ENCODE peak calls at places on chromosomes 3 and 15, in ten cellular contexts. O is neural progenitor cell, U is H9, G is progenitor cell of endocrine pancreas, S is GM12865, B is activated B cell treated with CpG ODN at 0.5 μM for 24 hours, T is cardiac muscle cell, I is B cell, C is HFFc6, F is transverse colon. V is an unnamed sample.

GRCh38 chr15:40217166-40217785 is 21.6 kb upstream of the PAK6 start:
- DNase-seq in O (peak), U (no peak), G (peak), S (peak), B (no peak), T (peak), I (peak), C (peak), F (peak), V (no peak)

GRCh38 chr15:72339777-72340177 is 19.8 kb upstream of the CELF6 start:
- DNase-seq in O (no peak), U (no peak), G (no peak), S (no peak), B (no peak), T (peak), I (no peak), C (peak), F (no peak), V (no peak)

GRCh38 chr3:24288538-24289236 is 206.0 kb downstream of the THRB start:
- DNase-seq in O (no peak), U (no peak), G (no peak), S (no peak), B (no peak), T (peak), I (no peak), C (no peak), F (peak), V (no peak)

GRCh38 chr15:101127503-101128076 is 124.3 kb downstream of the CHSY1 start:
- DNase-seq in O (no peak), U (no peak), G (no peak), S (peak), B (peak), T (peak), I (no peak), C (peak), F (peak), V (no peak)

GRCh38 chr15:75051161-75051560 is 27.8 kb downstream of the PPCDC start:
- DNase-seq in O (no peak), U (no peak), G (no peak), S (no peak), B (no peak), T (no peak), I (no peak), C (no peak), F (no peak), V (no peak)

GRCh38 chr3:153029350-153029749 is 132.7 kb upstream of the RAP2B start:
- DNase-seq in O (no peak), U (no peak), G (no peak), S (no peak), B (no peak), T (peak), I (no peak), C (peak), F (no peak), V (no peak)

GRCh38 chr3:152382312-152383135 is 113.8 kb downstream of the MBNL1 start:
- DNase-seq in O (no peak), U (no peak), G (no peak), S (peak), B (no peak), T (peak), I (no peak), C (no peak), F (no peak), V (no peak)

GRCh38 chr3:146227486-146227885 is 23.4 kb downstream of the PLSCR4 start:
- DNase-seq in O (peak), U (no peak), G (no peak), S (no peak), B (no peak), T (peak), I (no peak), C (no peak), F (no peak), V (no peak)

GRCh38 chr3:112610121-112610520 is 30.8 kb downstream of the CCDC80 start:
- DNase-seq in O (no peak), U (no peak), G (no peak), S (no peak), B (no peak), T (peak), I (no peak), C (peak), F (no peak), V (no peak)

GRCh38 chr3:137165117-137165806 is 207.5 kb downstream of the IL20RB start:
- DNase-seq in O (no peak), U (no peak), G (no peak), S (no peak), B (no peak), T (no peak), I (no peak), C (peak), F (no peak), V (no peak)

GRCh38 chr15:56537881-56538280 is 72.9 kb upstream of the MNS1 start:
- DNase-seq in O (no peak), U (no peak), G (no peak), S (peak), B (no peak), T (peak), I (peak), C (no peak), F (peak), V (peak)

GRCh38 chr3:118932822-118933558 is 101.7 kb downstream of the IGSF11 start:
- DNase-seq in O (no peak), U (no peak), G (no peak), S (peak), B (no peak), T (no peak), I (no peak), C (no peak), F (no peak), V (no peak)

GRCh38 chr15:85859671-85860070 is 64.9 kb upstream of the KLHL25 start:
- DNase-seq in O (no peak), U (no peak), G (no peak), S (no peak), B (no peak), T (no peak), I (no peak), C (no peak), F (no peak), V (no peak)

GRCh38 chr15:31223478-31224350 is 102.9 kb upstream of the KLF13 start:
- DNase-seq in O (no peak), U (no peak), G (no peak), S (no peak), B (no peak), T (no peak), I (no peak), C (no peak), F (no peak), V (no peak)

GRCh38 chr3:161274691-161275298 is 53.7 kb downstream of the NMD3 start:
- DNase-seq in O (peak), U (peak), G (no peak), S (peak), B (no peak), T (peak), I (peak), C (peak), F (peak), V (no peak)

GRCh38 chr3:140164922-140165590 is 230.1 kb downstream of the CLSTN2 start:
- DNase-seq in O (no peak), U (no peak), G (no peak), S (no peak), B (no peak), T (no peak), I (no peak), C (no peak), F (no peak), V (no peak)

GRCh38 chr15:70063992-70064379 is 33.7 kb downstream of the TLE3 start:
- DNase-seq in O (no peak), U (no peak), G (no peak), S (no peak), B (no peak), T (no peak), I (no peak), C (no peak), F (no peak), V (no peak)

GRCh38 chr15:70063284-70063991 is 34.3 kb downstream of the TLE3 start:
- DNase-seq in O (no peak), U (no peak), G (no peak), S (no peak), B (no peak), T (no peak), I (no peak), C (no peak), F (no peak), V (no peak)

GRCh38 chr15:70066004-70066403 is 31.7 kb downstream of the TLE3 start:
- DNase-seq in O (no peak), U (no peak), G (no peak), S (no peak), B (no peak), T (no peak), I (no peak), C (no peak), F (no peak), V (no peak)

GRCh38 chr15:70065006-70065722 is 32.6 kb downstream of the TLE3 start:
- DNase-seq in O (no peak), U (no peak), G (no peak), S (no peak), B (no peak), T (no peak), I (no peak), C (no peak), F (peak), V (no peak)

DNA sequence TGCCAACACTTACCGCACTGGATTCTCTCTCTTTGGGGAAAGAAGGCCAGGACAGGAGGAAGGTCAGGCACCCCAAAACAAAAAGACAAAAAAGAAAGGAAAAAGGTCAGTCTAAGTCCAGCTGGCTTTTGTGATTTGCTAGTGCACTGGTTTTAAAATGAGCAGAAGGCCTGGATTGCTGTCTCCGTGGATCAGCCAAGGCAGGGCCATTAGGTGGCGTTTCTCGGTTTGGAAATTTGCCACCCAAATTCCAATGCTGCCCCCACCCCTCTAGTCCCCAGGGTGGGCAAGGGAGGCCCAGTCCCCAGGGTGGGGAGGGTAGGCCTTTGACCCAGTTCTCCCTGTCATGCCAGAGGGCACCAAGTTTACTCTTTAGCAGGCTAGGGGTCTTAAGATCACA is 33.3 kb downstream of the TLE3 start:
- DNase-seq in O (no peak), U (no peak), G (no peak), S (no peak), B (no peak), T (no peak), I (no peak), C (no peak), F (no peak), V (no peak)
- TF ChIP-seq CTCF in O (no peak), U (no peak), G (no peak), S (no peak), B (no peak), T (no peak), I (no peak), C (no peak), F (no peak), V (no peak)

DNA sequence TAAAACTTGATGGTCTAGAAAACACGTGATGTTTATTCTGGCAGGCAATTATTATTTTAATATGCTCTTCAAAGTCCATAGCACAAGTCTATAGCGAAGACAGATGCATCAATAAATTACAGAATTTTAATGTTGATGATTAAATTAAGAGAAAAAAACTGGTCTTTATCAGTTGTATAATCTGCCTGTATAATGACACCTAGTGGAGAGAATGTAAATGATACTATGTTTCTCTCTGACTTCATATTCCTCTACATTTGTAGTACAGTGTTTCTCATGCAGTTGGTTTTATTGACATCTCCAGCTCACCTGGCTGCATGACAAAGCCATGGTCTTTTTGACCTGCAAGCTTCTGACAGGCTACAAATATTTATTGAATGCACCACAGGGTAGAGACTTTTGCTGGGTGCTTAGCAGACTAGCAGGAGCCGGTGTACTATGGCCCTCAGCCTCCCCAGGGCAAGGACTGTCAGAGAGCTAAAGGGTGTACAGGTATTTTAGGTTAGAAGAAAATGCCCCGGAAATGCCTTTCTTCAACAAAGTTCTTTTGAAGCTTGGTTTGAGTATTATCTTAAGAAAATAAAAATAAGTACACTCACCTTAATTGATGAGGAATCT is 289.9 kb downstream of the GAP43 start:
- DNase-seq in O (no peak), U (no peak), G (no peak), S (no peak), B (no peak), T (no peak), I (no peak), C (peak), F (no peak), V (no peak)
- TF ChIP-seq CTCF in O (peak), U (peak), G (peak), S (no peak), B (no peak), T (peak), I (no peak), C (peak), F (no peak), V (no peak)

GRCh38 chr15:60787737-60788513 is 309.0 kb upstream of the ICE2 start:
- DNase-seq in O (no peak), U (no peak), G (no peak), S (peak), B (no peak), T (no peak), I (no peak), C (no peak), F (no peak), V (no peak)
- TF ChIP-seq CTCF in O (peak), U (peak), G (peak), S (peak), B (no peak), T (peak), I (peak), C (peak), F (peak), V (peak)

GRCh38 chr15:58212909-58213526 is 74.8 kb downstream of the AQP9 start:
- DNase-seq in O (peak), U (no peak), G (no peak), S (peak), B (no peak), T (peak), I (no peak), C (peak), F (no peak), V (no peak)
- TF ChIP-seq CTCF in O (peak), U (peak), G (peak), S (peak), B (no peak), T (peak), I (no peak), C (peak), F (no peak), V (no peak)

GRCh38 chr3:172370434-172370833 is 77.8 kb downstream of the GHSR start:
- DNase-seq in O (no peak), U (no peak), G (no peak), S (no peak), B (no peak), T (no peak), I (no peak), C (no peak), F (peak), V (no peak)
- TF ChIP-seq CTCF in O (no peak), U (no peak), G (no peak), S (no peak), B (no peak), T (no peak), I (no peak), C (no peak), F (no peak), V (no peak)

GRCh38 chr3:175672119-175672689 is 813.1 kb downstream of the NAALADL2 start:
- DNase-seq in O (no peak), U (no peak), G (no peak), S (no peak), B (no peak), T (peak), I (no peak), C (peak), F (no peak), V (no peak)
- TF ChIP-seq CTCF in O (no peak), U (no peak), G (no peak), S (no peak), B (no peak), T (no peak), I (no peak), C (no peak), F (no peak), V (no peak)